ENCODE peak calls at places on chromosomes 13 and 19, in eight cellular contexts. R is stimulated activated CD4-positive, alpha-beta T cell treated with anti-CD3 and anti-CD28 coated beads, Interleukin-4, amount 100 ng/mL, for 48 hours; P is CD4-positive, alpha-beta T cell; A is fibroblast of lung; B is LoVo; Z is endodermal cell; D is GM12865; Y is HFF-Myc. L is an unnamed sample.

GRCh38 chr19:44438441-44438840 is 9.8 kb downstream of the ZNF229 start:
- DNase-seq in Z (no peak), D (no peak), R (no peak), Y (no peak), P (no peak), B (no peak), A (no peak), L (no peak)

GRCh38 chr19:15469513-15470297 is 5.4 kb upstream of the RASAL3 start:
- DNase-seq in A (no peak), B (no peak), R (no peak), D (peak), P (no peak), Z (peak), Y (no peak), L (no peak)

GRCh38 chr13:71290963-71291937 is 575.8 kb downstream of the DACH1 start:
- DNase-seq in Z (no peak), P (peak), R (no peak), Y (no peak), D (peak), B (peak), A (peak), L (no peak)

GRCh38 chr19:40253611-40254092 is 27.2 kb upstream of the CCNP start:
- DNase-seq in D (no peak), Z (no peak), B (no peak), Y (no peak), A (no peak), P (no peak), R (no peak), L (no peak)

GRCh38 chr19:2428027-2428690 is 773 bp upstream of the TIMM13 start:
- DNase-seq in P (no peak), Z (peak), Y (no peak), A (no peak), B (no peak), R (no peak), D (no peak), L (no peak)

GRCh38 chr19:28170066-28170465 is 1042.9 kb downstream of the UQCRFS1 start:
- DNase-seq in Y (no peak), A (no peak), Z (peak), D (no peak), B (no peak), P (no peak), R (no peak), L (no peak)

GRCh38 chr19:3262362-3262761 is 37.9 kb downstream of the CELF5 start:
- DNase-seq in Y (no peak), D (no peak), R (no peak), P (no peak), A (no peak), Z (no peak), B (no peak), L (no peak)

GRCh38 chr13:48542581-48543341 is 9.9 kb upstream of the RCBTB2 start:
- DNase-seq in Z (peak), B (no peak), A (peak), R (no peak), P (no peak), Y (no peak), D (no peak), L (no peak)

GRCh38 chr19:38162632-38163031 is 61.4 kb downstream of the DPF1 start:
- DNase-seq in R (no peak), P (no peak), Z (no peak), D (no peak), B (no peak), Y (no peak), A (no peak), L (no peak)

GRCh38 chr19:34722353-34722752 is 11.7 kb upstream of the ZNF181 start:
- DNase-seq in R (no peak), D (no peak), A (no peak), Y (no peak), Z (no peak), P (no peak), B (no peak), L (no peak)

GRCh38 chr13:91657283-91657682 is 258.9 kb downstream of the GPC5 start:
- DNase-seq in Z (no peak), Y (no peak), B (no peak), A (no peak), R (no peak), D (no peak), P (no peak), L (no peak)

GRCh38 chr19:49833594-49833993 is 15.5 kb downstream of the MED25 start:
- DNase-seq in P (no peak), Z (no peak), D (no peak), Y (no peak), A (no peak), R (no peak), B (no peak), L (no peak)

GRCh38 chr13:95615539-95615938 is 29.0 kb downstream of the DZIP1 start:
- DNase-seq in A (no peak), P (no peak), B (no peak), Z (no peak), D (no peak), Y (no peak), R (no peak), L (no peak)

GRCh38 chr19:756232-756631 is 5.3 kb downstream of the MISP start:
- DNase-seq in A (peak), P (no peak), Z (peak), R (no peak), Y (no peak), B (no peak), D (peak), L (no peak)

GRCh38 chr13:114106991-114107685 is 25.3 kb downstream of the RASA3 start:
- DNase-seq in A (no peak), R (no peak), Z (peak), B (no peak), Y (no peak), D (no peak), P (no peak), L (no peak)

GRCh38 chr19:4636151-4636717 is 3.1 kb upstream of the TNFAIP8L1 start:
- DNase-seq in Y (no peak), Z (peak), D (peak), A (peak), B (peak), P (peak), R (peak), L (no peak)

GRCh38 chr13:58804832-58805231 is 1173.3 kb downstream of the PCDH17 start:
- DNase-seq in Y (no peak), Z (no peak), B (no peak), P (no peak), A (no peak), D (no peak), R (no peak), L (no peak)

GRCh38 chr13:28409648-28410047 is 85.3 kb downstream of the FLT1 start:
- DNase-seq in B (no peak), R (no peak), D (no peak), A (no peak), Z (no peak), P (no peak), Y (no peak), L (no peak)